ENCODE peak calls at places on chromosomes 7 and 10, in eight cellular contexts. One of them, this sample, is unnamed.

GRCh38 chr10:97412891-97413304 is 11.8 kb upstream of the RRP12 start:
- DNase-seq in CD8-positive, alpha-beta T cell: no peak
- DNase-seq in LoVo: peak
- DNase-seq in GM06990: no peak
- DNase-seq in stomach: no peak
- DNase-seq in 8988T: no peak
- DNase-seq in iPS-NIHi11: no peak
- DNase-seq in PC-3: peak
- DNase-seq in this sample: no peak

GRCh38 chr7:30920021-30920583 is 8.4 kb downstream of the AQP1 start:
- DNase-seq in CD8-positive, alpha-beta T cell: no peak
- DNase-seq in LoVo: no peak
- DNase-seq in GM06990: no peak
- DNase-seq in stomach: no peak
- DNase-seq in 8988T: peak
- DNase-seq in iPS-NIHi11: no peak
- DNase-seq in PC-3: peak
- DNase-seq in this sample: peak

GRCh38 chr7:94264756-94265155 is 129.9 kb upstream of the COL1A2 start:
- DNase-seq in CD8-positive, alpha-beta T cell: no peak
- DNase-seq in LoVo: no peak
- DNase-seq in GM06990: no peak
- DNase-seq in stomach: no peak
- DNase-seq in 8988T: no peak
- DNase-seq in iPS-NIHi11: no peak
- DNase-seq in PC-3: no peak
- DNase-seq in this sample: no peak

GRCh38 chr7:91573405-91573804 is 307.1 kb downstream of the MTERF1 start:
- DNase-seq in CD8-positive, alpha-beta T cell: no peak
- DNase-seq in LoVo: no peak
- DNase-seq in GM06990: no peak
- DNase-seq in stomach: no peak
- DNase-seq in 8988T: no peak
- DNase-seq in iPS-NIHi11: no peak
- DNase-seq in PC-3: no peak
- DNase-seq in this sample: no peak

GRCh38 chr7:80659120-80660055 is 20.9 kb downstream of the CD36 start:
- DNase-seq in CD8-positive, alpha-beta T cell: no peak
- DNase-seq in LoVo: peak
- DNase-seq in GM06990: no peak
- DNase-seq in stomach: no peak
- DNase-seq in 8988T: no peak
- DNase-seq in iPS-NIHi11: peak
- DNase-seq in PC-3: peak
- DNase-seq in this sample: peak

GRCh38 chr7:40622830-40623507 is 488.2 kb downstream of the SUGCT start:
- DNase-seq in CD8-positive, alpha-beta T cell: no peak
- DNase-seq in LoVo: no peak
- DNase-seq in GM06990: no peak
- DNase-seq in stomach: no peak
- DNase-seq in 8988T: no peak
- DNase-seq in iPS-NIHi11: no peak
- DNase-seq in PC-3: no peak
- DNase-seq in this sample: no peak

GRCh38 chr10:4653160-4653559 is 172.8 kb upstream of the AKR1E2 start:
- DNase-seq in CD8-positive, alpha-beta T cell: no peak
- DNase-seq in LoVo: no peak
- DNase-seq in GM06990: no peak
- DNase-seq in stomach: no peak
- DNase-seq in 8988T: no peak
- DNase-seq in iPS-NIHi11: peak
- DNase-seq in PC-3: no peak
- DNase-seq in this sample: no peak

GRCh38 chr7:151632750-151633515 is 113.2 kb upstream of the RHEB start:
- DNase-seq in CD8-positive, alpha-beta T cell: peak
- DNase-seq in LoVo: no peak
- DNase-seq in GM06990: peak
- DNase-seq in stomach: peak
- DNase-seq in 8988T: no peak
- DNase-seq in iPS-NIHi11: peak
- DNase-seq in PC-3: peak
- DNase-seq in this sample: no peak

GRCh38 chr10:4498763-4499251 is 327.2 kb upstream of the AKR1E2 start:
- DNase-seq in CD8-positive, alpha-beta T cell: no peak
- DNase-seq in LoVo: no peak
- DNase-seq in GM06990: no peak
- DNase-seq in stomach: no peak
- DNase-seq in 8988T: no peak
- DNase-seq in iPS-NIHi11: no peak
- DNase-seq in PC-3: peak
- DNase-seq in this sample: peak

GRCh38 chr7:99105756-99106155 is 38.2 kb downstream of the SMURF1 start:
- DNase-seq in CD8-positive, alpha-beta T cell: no peak
- DNase-seq in LoVo: no peak
- DNase-seq in GM06990: no peak
- DNase-seq in stomach: no peak
- DNase-seq in 8988T: no peak
- DNase-seq in iPS-NIHi11: no peak
- DNase-seq in PC-3: no peak
- DNase-seq in this sample: no peak

This sample was measured in myocyte.